ENCODE peak calls at places on chromosome X, in seven cellular contexts. P, W, Q, Y, V, H and N are unnamed samples.

GRCh38 chrX:114201622-114202021 is 382.3 kb upstream of the HTR2C start:
- DNase-seq in Q (no peak), Y (no peak), W (no peak), V (no peak), P (peak; percentile 48), H (no peak), N (no peak)

GRCh38 chrX:97315939-97316338 is 432.2 kb downstream of the RPA4 start:
- DNase-seq in P (peak; percentile 74), H (no peak), Q (no peak), Y (peak; percentile 44), V (no peak), W (peak; percentile 21), N (peak; percentile 46)

GRCh38 chrX:9352243-9352642 is 112.6 kb upstream of the TBL1X start:
- DNase-seq in Y (no peak), V (no peak), W (no peak), P (no peak), Q (no peak), H (peak; percentile 8), N (no peak)

GRCh38 chrX:135535077-135535630 is 14.7 kb downstream of the INTS6L start:
- DNase-seq in W (no peak), Q (no peak), V (no peak), Y (no peak), H (no peak), P (no peak), N (no peak)

GRCh38 chrX:135740683-135741149 is 27.3 kb downstream of the CT45A3 start:
- DNase-seq in W (peak; percentile 54), H (peak; percentile 5), Y (peak; percentile 44), V (no peak), Q (no peak), P (peak; percentile 70), N (no peak)

GRCh38 chrX:40971736-40972135 is 113.5 kb upstream of the USP9X start:
- DNase-seq in Q (no peak), Y (peak; percentile 19), P (no peak), V (peak; percentile 40), H (no peak), W (peak; percentile 48), N (peak; percentile 65)

GRCh38 chrX:37912286-37912685 is 64.9 kb upstream of the DYNLT3 start:
- DNase-seq in Q (peak; percentile 10), W (peak; percentile 38), H (no peak), Y (no peak), V (no peak), P (no peak), N (peak; percentile 51)

GRCh38 chrX:39772057-39772832 is 325.5 kb downstream of the BCOR start:
- DNase-seq in V (peak; percentile 24), W (peak; percentile 75), Y (no peak), H (no peak), Q (no peak), P (peak; percentile 94), N (peak; percentile 77)

GRCh38 chrX:135973025-135973547 is 702 bp downstream of the MMGT1 start:
- DNase-seq in V (peak; percentile 48), W (peak; percentile 21), Q (peak; percentile 35), H (peak; percentile 12), P (no peak), Y (peak; percentile 58), N (peak; percentile 63)

GRCh38 chrX:70924294-70924693 is 6.6 kb downstream of the SLC7A3 start:
- DNase-seq in V (no peak), Y (no peak), H (no peak), Q (no peak), P (no peak), W (no peak), N (no peak)

GRCh38 chrX:24956828-24957227 is 58.9 kb downstream of the ARX start:
- DNase-seq in V (no peak), H (no peak), Y (peak; percentile 12), P (no peak), Q (peak; percentile 17), W (peak; percentile 15), N (peak; percentile 31)

GRCh38 chrX:102129473-102129872 is 4.0 kb downstream of the TCEAL2 start:
- DNase-seq in H (peak; percentile 1), P (no peak), Q (peak; percentile 4), Y (no peak), W (peak; percentile 41), V (no peak), N (peak; percentile 39)

GRCh38 chrX:45472968-45473367 is 272.3 kb upstream of the DIPK2B start:
- DNase-seq in Y (no peak), Q (peak; percentile 74), H (no peak), P (no peak), W (peak; percentile 88), V (no peak), N (no peak)

GRCh38 chrX:42704454-42704853 is 73.5 kb downstream of the PPP1R2C start:
- DNase-seq in P (no peak), V (no peak), Q (peak; percentile 66), W (no peak), Y (no peak), H (no peak), N (no peak)